ENCODE peak calls at places on chromosomes 2 and 18, in five cellular contexts. G, H, F, X and U are unnamed samples.

GRCh38 chr2:144114761-144115160 is 405.2 kb downstream of the ZEB2 start:
- DNase-seq in F (no peak), G (no peak), H (no peak), X (no peak), U (no peak)

GRCh38 chr2:237596518-237596855 is 6.0 kb upstream of the RAB17 start:
- DNase-seq in F (no peak), X (no peak), G (no peak), H (no peak), U (no peak)

GRCh38 chr2:20423376-20423775 is 23.5 kb upstream of the RHOB start:
- DNase-seq in H (no peak), G (no peak), X (no peak), F (no peak), U (no peak)

GRCh38 chr2:152222975-152223638 is 47.5 kb upstream of the STAM2 start:
- DNase-seq in H (peak), X (no peak), F (no peak), G (no peak), U (peak)

GRCh38 chr18:31680836-31681568 is 3.4 kb downstream of the B4GALT6 start:
- DNase-seq in G (no peak), F (no peak), X (no peak), H (peak), U (no peak)

GRCh38 chr2:121076501-121076820 is 208.5 kb downstream of the TFCP2L1 start:
- DNase-seq in G (no peak), X (no peak), H (no peak), F (no peak), U (no peak)

GRCh38 chr2:239929504-239929903 is 95.6 kb downstream of the NDUFA10 start:
- DNase-seq in H (no peak), G (no peak), F (no peak), X (peak), U (no peak)

GRCh38 chr2:127421116-127421800 is 3.0 kb downstream of the PROC start:
- DNase-seq in X (no peak), G (no peak), H (no peak), F (no peak), U (no peak)

GRCh38 chr18:60413944-60414547 is 41.5 kb upstream of the MC4R start:
- DNase-seq in H (peak), G (no peak), X (peak), F (no peak), U (peak)

GRCh38 chr2:113160962-113161361 is 12.8 kb upstream of the PSD4 start:
- DNase-seq in F (no peak), X (peak), H (no peak), G (no peak), U (peak)

GRCh38 chr2:235493775-235494715 is at the start of gene AGAP1:
- DNase-seq in F (peak), H (peak), X (peak), G (peak), U (peak)

GRCh38 chr2:96204836-96205235 is 3.8 kb downstream of the STARD7 start:
- DNase-seq in G (no peak), X (no peak), H (no peak), F (no peak), U (no peak)

GRCh38 chr18:50675043-50675442 is 115.2 kb downstream of the MAPK4 start:
- DNase-seq in G (no peak), H (no peak), X (no peak), F (no peak), U (no peak)

GRCh38 chr2:84450288-84451227 is 8.5 kb downstream of the SUCLG1 start:
- DNase-seq in H (no peak), G (no peak), F (no peak), X (peak), U (peak)

GRCh38 chr2:31083204-31083993 is 54.8 kb downstream of the GALNT14 start:
- DNase-seq in F (no peak), X (peak), H (no peak), G (no peak), U (no peak)

GRCh38 chr2:231554748-231555545 is 24.7 kb upstream of the NMUR1 start:
- DNase-seq in H (peak), X (no peak), G (no peak), F (peak), U (no peak)

GRCh38 chr2:111694690-111695089 is 189.3 kb downstream of the ANAPC1 start:
- DNase-seq in F (peak), X (no peak), H (no peak), G (no peak), U (no peak)

GRCh38 chr2:230956827-230957755 is 32.0 kb upstream of the GPR55 start:
- DNase-seq in X (no peak), H (peak), F (peak), G (no peak), U (peak)

GRCh38 chr2:10720983-10721343 is 467 bp upstream of the ATP6V1C2 start:
- DNase-seq in G (no peak), X (no peak), F (no peak), H (no peak), U (no peak)

GRCh38 chr2:3270095-3270478 is 107.5 kb downstream of the EIPR1 start:
- DNase-seq in F (no peak), X (no peak), G (no peak), H (no peak), U (no peak)

GRCh38 chr2:69734040-69734611 is 7.8 kb upstream of the ANXA4 start:
- DNase-seq in F (no peak), X (no peak), H (no peak), G (no peak), U (no peak)

GRCh38 chr18:37481491-37481890 is 84.1 kb downstream of the CELF4 start:
- DNase-seq in X (no peak), G (no peak), F (no peak), H (no peak), U (no peak)

GRCh38 chr2:149104221-149104620 is 65.7 kb downstream of the LYPD6B start:
- DNase-seq in F (no peak), G (no peak), X (no peak), H (no peak), U (no peak)

GRCh38 chr2:67954125-67954748 is 108.6 kb downstream of the C1D start:
- DNase-seq in F (no peak), G (no peak), H (no peak), X (peak), U (peak)

GRCh38 chr2:214322662-214323061 is 88.2 kb upstream of the VWC2L start:
- DNase-seq in G (peak), X (no peak), F (no peak), H (no peak), U (no peak)

GRCh38 chr2:110688594-110689091 is 10.8 kb upstream of the BUB1 start:
- DNase-seq in G (no peak), H (no peak), F (no peak), X (no peak), U (no peak)

GRCh38 chr2:143175435-143175834 is 46.2 kb downstream of the ARHGAP15 start:
- DNase-seq in G (no peak), X (no peak), F (no peak), H (no peak), U (no peak)